ENCODE peak calls at places on chromosomes 12 and 14, in five cellular contexts. C is sciatic nerve, J is cardiac fibroblast, E is GM19239, Y is A549. Z is an unnamed sample.

GRCh38 chr14:80942158-80942738 is 710 bp upstream of the CEP128 start:
- DNase-seq in J (no peak), Y (no peak), E (no peak), C (no peak), Z (no peak)

GRCh38 chr12:85424581-85425348 is 144.7 kb downstream of the ALX1 start:
- DNase-seq in E (no peak), Y (no peak), J (peak), C (no peak), Z (no peak)

GRCh38 chr12:106582661-106583577 is at the start of gene RFX4:
- DNase-seq in C (no peak), Y (peak), J (no peak), E (no peak), Z (no peak)

GRCh38 chr12:18747960-18748359 is 10.0 kb downstream of the CAPZA3 start:
- DNase-seq in J (peak), C (no peak), Y (no peak), E (no peak), Z (peak)

GRCh38 chr14:73694083-73694482 is 20.1 kb downstream of the PNMA1 start:
- DNase-seq in J (no peak), C (no peak), Y (no peak), E (no peak), Z (no peak)

GRCh38 chr14:75011356-75012097 is 8.8 kb downstream of the EIF2B2 start:
- DNase-seq in Y (no peak), C (no peak), J (peak), E (no peak), Z (peak)

GRCh38 chr12:2960432-2960956 is 1.3 kb downstream of the TEAD4 start:
- DNase-seq in E (no peak), J (peak), C (no peak), Y (peak), Z (no peak)

GRCh38 chr12:47360771-47361388 is 281.1 kb upstream of the AMIGO2 start:
- DNase-seq in C (no peak), Y (no peak), J (no peak), E (no peak), Z (no peak)

GRCh38 chr12:131315601-131316000 is 361.9 kb downstream of the ADGRD1 start:
- DNase-seq in Y (no peak), E (no peak), C (no peak), J (no peak), Z (no peak)

GRCh38 chr12:89235189-89235993 is 116.9 kb downstream of the DUSP6 start:
- DNase-seq in C (no peak), J (peak), E (no peak), Y (no peak), Z (no peak)

GRCh38 chr14:40119321-40119720 is 687.1 kb upstream of the FBXO33 start:
- DNase-seq in E (no peak), C (no peak), J (no peak), Y (no peak), Z (no peak)

GRCh38 chr12:95942106-95942531 is 295 bp downstream of the CCDC38 start:
- DNase-seq in Y (peak), J (no peak), C (no peak), E (no peak), Z (no peak)

GRCh38 chr12:6230321-6231110 is 30.3 kb downstream of the CD9 start:
- DNase-seq in J (peak), Y (no peak), E (peak), C (peak), Z (no peak)

GRCh38 chr14:47439953-47440352 is 235.5 kb downstream of the MDGA2 start:
- DNase-seq in E (no peak), J (no peak), C (no peak), Y (no peak), Z (no peak)

GRCh38 chr14:96455588-96455987 is 46.6 kb upstream of the PAPOLA start:
- DNase-seq in C (no peak), J (no peak), Y (no peak), E (no peak), Z (no peak)

GRCh38 chr14:102212845-102213244 is 73.1 kb downstream of the WDR20 start:
- DNase-seq in J (no peak), C (peak), E (no peak), Y (no peak), Z (no peak)

Z was measured in retinal pigment epithelial cell.